ENCODE peak calls at places on chromosomes 11 and 22, in eight cellular contexts. L is GM23338; Z is CD8-positive, alpha-beta T cell; S is bronchial epithelial cell; T is HAP-1; J is endodermal cell; Y is heart right ventricle; G is brain microvascular endothelial cell. N is an unnamed sample.

GRCh38 chr22:30043181-30043580 is 37.1 kb upstream of the HORMAD2 start:
- DNase-seq in L (no peak), Z (no peak), T (no peak), Y (no peak), J (no peak), G (no peak), S (no peak), N (no peak)

GRCh38 chr11:32310218-32310601 is 125.1 kb downstream of the WT1 start:
- DNase-seq in G (no peak), T (no peak), J (no peak), L (no peak), Z (no peak), S (no peak), Y (no peak), N (no peak)

GRCh38 chr11:68468217-68468828 is 7.8 kb downstream of the PPP6R3 start:
- DNase-seq in J (no peak), Z (no peak), L (no peak), T (no peak), S (no peak), Y (no peak), G (no peak), N (no peak)

GRCh38 chr22:37566329-37566837 is 6.1 kb downstream of the CDC42EP1 start:
- DNase-seq in T (no peak), Y (no peak), G (no peak), J (no peak), Z (peak; percentile 18), L (no peak), S (no peak), N (no peak)

GRCh38 chr11:115869780-115870431 is 365.7 kb upstream of the CADM1 start:
- DNase-seq in S (peak; percentile 33), Y (no peak), T (peak; percentile 20), Z (no peak), J (peak; percentile 89), L (peak; percentile 74), G (no peak), N (peak; percentile 17)

GRCh38 chr11:31714840-31715239 is 96.3 kb downstream of the PAX6 start:
- DNase-seq in J (no peak), S (no peak), L (no peak), Y (no peak), Z (no peak), G (no peak), T (no peak), N (no peak)

GRCh38 chr11:47672283-47672730 is 29.9 kb upstream of the MTCH2 start:
- DNase-seq in Y (no peak), T (no peak), G (peak; percentile 25), S (peak; percentile 91), J (no peak), L (no peak), Z (no peak), N (peak; percentile 63)

GRCh38 chr11:59216654-59217640 is 4.2 kb upstream of the MPEG1 start:
- DNase-seq in J (no peak), Z (no peak), L (no peak), Y (no peak), S (peak; percentile 81), T (no peak), G (no peak), N (peak; percentile 77)

GRCh38 chr11:105732611-105733010 is 122.7 kb downstream of the GRIA4 start:
- DNase-seq in T (no peak), G (no peak), Z (no peak), Y (no peak), S (no peak), L (no peak), J (no peak), N (no peak)

GRCh38 chr11:88338223-88338661 is 706 bp upstream of the CTSC start:
- DNase-seq in G (peak; percentile 47), J (peak; percentile 64), L (peak; percentile 41), S (peak; percentile 84), T (peak; percentile 28), Z (no peak), Y (peak; percentile 30), N (peak; percentile 87)

GRCh38 chr11:8296872-8297271 is 33.2 kb upstream of the LMO1 start:
- DNase-seq in Z (no peak), G (no peak), L (no peak), T (no peak), S (no peak), J (peak; percentile 21), Y (no peak), N (no peak)

GRCh38 chr11:90656171-90656570 is 433.3 kb upstream of the CHORDC1 start:
- DNase-seq in L (peak; percentile 20), G (no peak), T (no peak), Z (no peak), Y (no peak), J (no peak), S (no peak), N (no peak)

GRCh38 chr11:87374206-87374793 is 336.6 kb downstream of the TMEM135 start:
- DNase-seq in Z (no peak), G (no peak), L (no peak), T (no peak), S (no peak), Y (no peak), J (no peak), N (no peak)

GRCh38 chr11:10320164-10320563 is 15.3 kb downstream of the ADM start:
- DNase-seq in L (no peak), Y (no peak), S (no peak), Z (no peak), T (no peak), G (no peak), J (no peak), N (no peak)

GRCh38 chr22:42585096-42585495 is 29.6 kb downstream of the POLDIP3 start:
- DNase-seq in S (no peak), T (no peak), L (no peak), G (no peak), Y (no peak), Z (no peak), J (no peak), N (no peak)

DNA sequence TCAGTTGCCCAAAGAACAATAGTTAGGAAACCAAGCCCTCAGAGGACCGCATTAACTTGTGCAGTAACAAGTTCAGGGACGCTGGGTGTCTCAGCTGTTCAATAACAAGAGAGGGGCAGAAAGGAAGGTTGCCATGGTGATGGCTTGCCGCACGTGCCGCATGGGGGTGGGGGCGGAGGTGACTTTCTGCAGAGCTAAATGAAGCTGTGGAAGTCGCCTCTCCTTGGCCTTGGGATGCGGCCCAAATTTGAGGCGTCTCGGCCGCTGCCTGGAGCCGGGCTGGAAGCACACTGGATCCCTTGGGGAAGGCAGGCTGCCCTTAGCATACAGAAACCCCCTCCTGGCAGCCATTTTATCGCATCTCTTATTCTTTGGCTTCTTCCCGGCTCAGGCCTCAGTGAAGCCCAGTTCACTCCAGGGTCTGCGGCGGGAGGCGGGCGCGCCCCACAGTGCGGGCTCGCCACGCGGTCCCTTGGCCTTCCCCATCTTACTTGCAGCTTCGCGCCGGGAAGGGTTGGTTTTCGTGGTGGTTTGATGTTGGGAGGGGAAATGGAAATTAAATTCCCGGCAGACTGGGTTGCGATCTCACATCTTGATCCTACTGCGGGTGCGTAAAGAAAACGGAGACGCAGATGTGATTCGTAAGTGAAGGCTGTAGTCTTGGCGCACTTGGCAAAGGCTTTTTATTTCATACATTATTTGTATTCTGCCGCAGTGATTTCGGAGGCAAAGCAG is 94.3 kb downstream of the SLC17A6 start:
- DNase-seq in L (peak; percentile 92), Y (peak; percentile 48), G (peak; percentile 33), S (no peak), Z (no peak), J (peak; percentile 67), T (no peak), N (no peak)
- H3K4me3 ChIP-seq in L (peak overlapping the region; percentile 72), Y (peak overlapping the region; percentile 53), G (peak overlapping the region; percentile 57), S (peak overlapping the region; percentile 24), Z (no peak overlapping the region), J (no peak overlapping the region), T (no peak overlapping the region), N (no peak overlapping the region)

GRCh38 chr11:46330154-46330886 is 16.9 kb upstream of the DGKZ start:
- DNase-seq in G (no peak), J (peak; percentile 55), S (no peak), Y (no peak), T (no peak), Z (no peak), L (no peak), N (no peak)
- H3K27me3 ChIP-seq in G (peaks cover 34% of the 10 kb centered on the region), J (peaks cover 58% of the 10 kb centered on the region), S (peaks cover 28% of the 10 kb centered on the region), Y (peaks cover 15% of the 10 kb centered on the region), T (peaks cover 13% of the 10 kb centered on the region), Z (no peaks in the 10 kb centered on the region), L (peaks cover 61% of the 10 kb centered on the region), N (peaks cover 26% of the 10 kb centered on the region)

GRCh38 chr22:27775087-27775697 is 26.4 kb downstream of the MN1 start:
- DNase-seq in S (no peak), J (no peak), L (no peak), G (peak; percentile 37), T (no peak), Z (no peak), Y (no peak), N (no peak)

GRCh38 chr22:27778299-27779090 is 23.1 kb downstream of the MN1 start:
- DNase-seq in L (no peak), S (no peak), T (no peak), G (no peak), J (no peak), Y (no peak), Z (no peak), N (no peak)

GRCh38 chr22:27775698-27776409 is 25.7 kb downstream of the MN1 start:
- DNase-seq in J (peak; percentile 73), T (no peak), Z (no peak), S (no peak), Y (no peak), G (no peak), L (peak; percentile 66), N (no peak)

GRCh38 chr22:27777128-27777527 is 24.4 kb downstream of the MN1 start:
- DNase-seq in Y (no peak), L (no peak), J (no peak), G (no peak), S (no peak), Z (no peak), T (no peak), N (no peak)

DNA sequence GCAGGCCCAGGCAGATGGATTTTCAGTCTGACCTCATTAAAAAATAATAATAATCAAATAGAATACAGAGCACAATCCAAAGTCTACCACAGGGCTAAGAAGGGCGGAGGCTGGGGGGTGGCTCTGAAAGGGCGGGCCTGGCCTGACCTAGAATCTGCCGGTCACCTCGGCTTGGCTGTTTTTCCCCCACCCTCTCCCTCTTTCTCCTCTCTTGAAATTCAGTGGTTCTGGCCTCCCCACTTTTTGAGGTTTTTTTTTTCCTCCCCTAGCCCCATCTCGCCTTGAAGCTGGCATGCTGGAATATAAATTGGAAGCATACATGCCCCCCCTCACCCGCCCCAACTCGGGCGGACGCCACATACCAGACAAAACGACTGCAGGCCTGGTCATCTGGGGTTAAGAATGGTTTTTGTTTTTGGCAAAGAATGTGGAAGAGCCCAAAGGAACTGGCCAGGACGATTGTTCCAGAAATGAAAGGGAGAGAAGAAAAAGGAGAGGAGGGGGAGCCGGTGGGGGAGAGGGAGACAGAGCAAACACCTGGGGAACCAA is 25.1 kb downstream of the MN1 start:
- DNase-seq in Z (no peak), Y (no peak), J (no peak), S (no peak), L (peak; percentile 61), T (no peak), G (no peak), N (no peak)
- H3K4me3 ChIP-seq in Z (no peak overlapping the region), Y (peak overlapping the region; percentile 3), J (no peak overlapping the region), S (no peak overlapping the region), L (peak overlapping the region; percentile 39), T (no peak overlapping the region), G (no peak overlapping the region), N (no peak overlapping the region)

DNA sequence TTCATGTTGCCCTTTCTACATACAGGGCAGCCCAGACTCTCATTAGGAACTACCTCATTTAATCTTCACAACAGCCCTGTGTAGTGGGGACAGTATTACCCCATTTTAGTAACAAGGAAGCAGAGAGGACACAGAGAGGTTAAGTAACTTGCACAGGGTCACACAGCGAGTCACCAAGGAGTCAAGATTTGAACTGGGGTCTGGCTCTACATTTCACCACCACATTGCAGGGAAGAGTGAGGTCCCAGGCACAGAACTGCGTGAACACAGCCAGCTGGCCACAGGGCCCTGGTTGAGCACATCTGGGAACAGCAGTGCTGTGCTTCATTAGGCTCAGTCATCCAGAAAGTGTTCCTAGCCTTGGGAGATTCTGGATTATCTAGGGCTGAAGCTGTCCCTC is 45.4 kb upstream of the ISX start:
- DNase-seq in Y (no peak), G (no peak), J (no peak), Z (no peak), T (no peak), S (no peak), L (no peak), N (no peak)
- H3K27me3 ChIP-seq in Y (peaks cover 62% of the 10 kb centered on the region), G (no peaks in the 10 kb centered on the region), J (no peaks in the 10 kb centered on the region), Z (no peaks in the 10 kb centered on the region), T (no peaks in the 10 kb centered on the region), S (no peaks in the 10 kb centered on the region), L (no peaks in the 10 kb centered on the region), N (no peaks in the 10 kb centered on the region)

N was measured in mammary epithelial cell.